ENCODE peak calls at places on chromosomes 7 and 10, in six cellular contexts. M, O, Y, D, T and Z are unnamed samples.

GRCh38 chr7:5423272-5423843 is at the start of gene TNRC18:
- DNase-seq in M (no peak), O (no peak), Y (no peak), D (peak), T (no peak), Z (peak)

GRCh38 chr7:36583318-36583717 is 141.0 kb downstream of the AOAH start:
- DNase-seq in M (no peak), O (no peak), Y (no peak), D (no peak), T (no peak), Z (no peak)

GRCh38 chr7:13279854-13280435 is 592.5 kb downstream of the ARL4A start:
- DNase-seq in M (no peak), O (no peak), Y (no peak), D (peak), T (peak), Z (no peak)

GRCh38 chr10:50417486-50417905 is 166.2 kb upstream of the ASAH2 start:
- DNase-seq in M (no peak), O (no peak), Y (no peak), D (peak), T (no peak), Z (no peak)

GRCh38 chr7:47318395-47319182 is 263.3 kb downstream of the TNS3 start:
- DNase-seq in M (no peak), O (no peak), Y (no peak), D (no peak), T (no peak), Z (no peak)

GRCh38 chr7:137684316-137684715 is 162.5 kb downstream of the DGKI start:
- DNase-seq in M (no peak), O (no peak), Y (no peak), D (peak), T (no peak), Z (no peak)

GRCh38 chr10:62958980-62959379 is 142.8 kb upstream of the EGR2 start:
- DNase-seq in M (no peak), O (no peak), Y (no peak), D (no peak), T (no peak), Z (no peak)

GRCh38 chr7:111098011-111098925 is 7.3 kb downstream of the LRRN3 start:
- DNase-seq in M (no peak), O (peak), Y (peak), D (no peak), T (peak), Z (no peak)

GRCh38 chr10:70145666-70146488 is 623 bp downstream of the TYSND1 start:
- DNase-seq in M (no peak), O (peak), Y (peak), D (peak), T (peak), Z (peak)

GRCh38 chr10:104122273-104123107 is 519 bp downstream of the SFR1 start:
- DNase-seq in M (no peak), O (no peak), Y (no peak), D (no peak), T (no peak), Z (no peak)

GRCh38 chr10:131888186-131888604 is 12.6 kb upstream of the PPP2R2D start:
- DNase-seq in M (no peak), O (no peak), Y (peak), D (no peak), T (no peak), Z (no peak)

GRCh38 chr7:37354661-37355131 is 94.0 kb downstream of the ELMO1 start:
- DNase-seq in M (no peak), O (no peak), Y (no peak), D (no peak), T (no peak), Z (no peak)

GRCh38 chr10:123391275-123392028 is 237.2 kb downstream of the BUB3 start:
- DNase-seq in M (no peak), O (no peak), Y (no peak), D (no peak), T (no peak), Z (no peak)

GRCh38 chr10:119030421-119031250 is 1.1 kb downstream of the NANOS1 start:
- DNase-seq in M (no peak), O (peak), Y (peak), D (peak), T (peak), Z (peak)
- TF ChIP-seq CTCF in M (no peak), O (peak), Y (no peak), D (no peak), T (peak), Z (peak)

GRCh38 chr7:123499211-123499968 is 35.0 kb downstream of the IQUB start:
- DNase-seq in M (no peak), O (no peak), Y (no peak), D (no peak), T (no peak), Z (no peak)

GRCh38 chr7:123492485-123492884 is 41.9 kb downstream of the IQUB start:
- DNase-seq in M (no peak), O (no peak), Y (no peak), D (no peak), T (no peak), Z (no peak)

GRCh38 chr7:123498651-123499050 is 35.7 kb downstream of the IQUB start:
- DNase-seq in M (no peak), O (no peak), Y (no peak), D (no peak), T (no peak), Z (no peak)

DNA sequence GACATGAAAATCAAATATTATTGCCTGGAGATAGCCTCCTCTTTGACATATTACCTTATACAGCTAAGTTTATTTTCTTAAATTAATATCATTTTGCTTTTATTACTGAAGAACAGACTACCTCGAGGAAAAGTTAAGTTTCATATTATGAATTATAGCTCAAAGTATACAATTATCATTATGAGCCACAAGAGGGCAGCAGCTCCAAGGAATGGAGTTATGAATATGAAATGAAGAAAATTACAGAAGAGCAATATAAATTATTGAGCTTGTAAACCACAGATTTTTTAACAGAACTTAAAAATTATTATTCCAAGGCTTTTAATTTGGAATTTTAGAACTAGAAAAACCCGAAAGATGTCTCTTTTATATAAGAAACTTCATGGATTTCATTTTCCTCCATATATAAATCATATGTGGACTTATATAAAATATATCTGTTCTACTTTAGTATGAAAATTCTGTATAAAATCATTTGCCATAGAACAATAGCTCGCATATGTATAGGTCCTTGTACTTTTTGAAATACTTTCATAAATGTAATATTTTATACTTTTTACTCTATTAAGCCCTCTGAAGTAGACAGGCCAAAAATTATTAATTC is 40.1 kb downstream of the IQUB start:
- DNase-seq in M (no peak), O (no peak), Y (peak), D (peak), T (peak), Z (no peak)
- TF ChIP-seq CTCF in M (peak), O (peak), Y (peak), D (peak), T (peak), Z (peak)

DNA sequence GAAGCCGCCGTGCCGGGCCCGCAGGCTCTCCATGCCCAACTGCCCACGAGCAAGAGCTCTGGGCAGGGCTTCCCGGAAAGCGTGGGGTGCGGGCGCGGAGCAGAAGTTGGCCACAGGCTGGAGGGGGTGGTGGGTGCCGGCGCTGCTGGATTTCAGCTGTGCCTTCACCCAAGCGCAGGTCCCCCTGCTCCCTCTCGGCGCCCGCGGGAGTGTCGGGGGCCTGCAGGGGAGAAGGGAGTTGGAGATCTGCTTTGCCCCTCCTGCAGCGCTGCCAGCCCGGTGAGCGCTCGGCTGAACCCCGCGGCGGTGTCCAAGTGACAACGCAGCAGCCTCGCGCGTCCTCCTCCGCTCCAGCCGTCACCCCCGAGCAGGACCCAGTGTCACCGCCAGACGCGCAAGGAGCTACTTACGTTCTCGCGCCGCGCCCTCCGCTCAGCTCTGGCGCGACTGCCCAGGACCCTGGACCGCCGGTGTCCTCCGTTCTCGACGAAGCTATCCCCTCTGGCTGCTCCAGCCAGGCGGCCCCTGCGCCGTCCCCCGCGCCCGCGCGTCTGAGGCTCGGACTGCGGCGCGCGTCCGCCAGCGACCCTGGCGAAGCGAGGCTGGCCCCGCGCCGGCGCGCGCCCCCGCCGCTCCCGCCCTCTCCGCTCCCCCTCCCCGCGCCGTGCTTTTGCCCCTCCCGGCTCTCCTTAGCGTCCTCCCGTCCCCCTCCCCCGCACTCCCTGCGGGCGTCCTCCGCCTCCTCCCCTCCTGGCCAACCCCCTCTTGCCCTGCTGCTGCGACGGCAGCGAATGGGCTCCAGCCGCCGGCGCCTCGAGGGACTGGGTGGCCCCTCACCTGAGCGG is at the start of gene NRCAM:
- DNase-seq in M (no peak), O (peak), Y (no peak), D (peak), T (peak), Z (peak)
- TF ChIP-seq CTCF in M (no peak), O (no peak), Y (no peak), D (no peak), T (no peak), Z (peak)

GRCh38 chr7:116526897-116527296 is 2.1 kb downstream of the CAV1 start:
- DNase-seq in M (no peak), O (no peak), Y (no peak), D (no peak), T (no peak), Z (no peak)

GRCh38 chr7:116525298-116525912 is 569 bp downstream of the CAV1 start:
- DNase-seq in M (no peak), O (peak), Y (no peak), D (peak), T (peak), Z (peak)

GRCh38 chr7:116525913-116526857 is 1.3 kb downstream of the CAV1 start:
- DNase-seq in M (peak), O (peak), Y (peak), D (peak), T (peak), Z (peak)

GRCh38 chr7:116524221-116524608 is 621 bp upstream of the CAV1 start:
- DNase-seq in M (no peak), O (no peak), Y (no peak), D (no peak), T (no peak), Z (no peak)

DNA sequence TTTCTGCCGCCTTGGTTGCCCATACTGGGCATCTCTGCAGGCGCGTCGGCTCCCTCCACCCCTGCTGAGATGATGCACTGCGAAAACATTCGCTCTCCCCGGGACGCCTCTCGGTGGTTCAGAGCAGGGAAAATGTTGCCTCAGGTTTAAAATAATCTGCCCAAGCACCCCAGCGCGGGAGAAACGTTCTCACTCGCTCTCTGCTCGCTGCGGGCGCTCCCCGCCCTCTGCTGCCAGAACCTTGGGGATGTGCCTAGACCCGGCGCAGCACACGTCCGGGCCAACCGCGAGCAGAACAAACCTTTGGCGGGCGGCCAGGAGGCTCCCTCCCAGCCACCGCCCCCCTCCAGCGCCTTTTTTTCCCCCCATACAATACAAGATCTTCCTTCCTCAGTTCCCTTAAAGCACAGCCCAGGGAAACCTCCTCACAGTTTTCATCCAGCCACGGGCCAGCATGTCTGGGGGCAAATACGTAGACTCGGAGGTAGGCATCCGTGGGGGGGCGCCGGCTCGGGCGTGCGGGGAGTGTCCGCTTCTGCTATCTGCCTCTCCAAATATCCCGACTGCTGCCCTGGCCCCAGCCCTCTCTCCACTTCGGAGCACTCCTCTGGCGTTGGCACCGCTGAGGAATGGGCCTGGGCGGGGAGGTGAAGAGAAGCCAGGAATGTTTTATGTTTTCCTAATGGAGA is at the start of gene CAV1:
- DNase-seq in M (peak), O (peak), Y (peak), D (peak), T (peak), Z (peak)
- TF ChIP-seq CTCF in M (peak), O (peak), Y (peak), D (peak), T (no peak), Z (no peak)

GRCh38 chr7:34895202-34895601 is 142.1 kb downstream of the DPY19L1 start:
- DNase-seq in M (no peak), O (no peak), Y (no peak), D (no peak), T (no peak), Z (no peak)

GRCh38 chr7:34904987-34905386 is 132.3 kb downstream of the DPY19L1 start:
- DNase-seq in M (no peak), O (no peak), Y (no peak), D (no peak), T (no peak), Z (no peak)

GRCh38 chr7:34902181-34902580 is 135.1 kb downstream of the DPY19L1 start:
- DNase-seq in M (no peak), O (no peak), Y (no peak), D (no peak), T (peak), Z (no peak)

GRCh38 chr7:34900891-34901493 is 136.3 kb downstream of the DPY19L1 start:
- DNase-seq in M (no peak), O (peak), Y (no peak), D (peak), T (peak), Z (no peak)
- TF ChIP-seq CTCF in M (no peak), O (peak), Y (no peak), D (peak), T (peak), Z (peak)

GRCh38 chr7:98617051-98617959 is at the start of gene NPTX2:
- DNase-seq in M (no peak), O (peak), Y (no peak), D (peak), T (peak), Z (peak)
- TF ChIP-seq CTCF in M (no peak), O (peak), Y (no peak), D (no peak), T (peak), Z (peak)